ENCODE peak calls at places on chromosomes 1 and 21, in four cellular contexts. P is posterior cingulate gyrus, U is omental fat pad, O is adipocyte. X is an unnamed sample.

GRCh38 chr1:64871256-64871655 is 95.1 kb downstream of the JAK1 start:
- DNase-seq in P (no peak), O (no peak), U (no peak), X (no peak)

GRCh38 chr1:19758227-19758830 is 41.4 kb downstream of the TMCO4 start:
- DNase-seq in P (no peak), U (no peak), O (peak; percentile 44), X (no peak)

GRCh38 chr1:66341446-66342089 is 192.4 kb upstream of the SGIP1 start:
- DNase-seq in O (no peak), P (no peak), U (no peak), X (no peak)

GRCh38 chr1:25617626-25618432 is 1.2 kb downstream of the MAN1C1 start:
- DNase-seq in O (no peak), U (no peak), P (no peak), X (no peak)

GRCh38 chr1:56142301-56142700 is 437.1 kb downstream of the PLPP3 start:
- DNase-seq in P (no peak), O (no peak), U (no peak), X (no peak)

GRCh38 chr1:160097911-160098851 is at the start of gene IGSF8:
- DNase-seq in O (peak; percentile 93), P (peak; percentile 85), U (peak; percentile 73), X (peak; percentile 96)

GRCh38 chr1:18955442-18956188 is 861 bp downstream of the IFFO2 start:
- DNase-seq in U (no peak), O (peak; percentile 61), P (no peak), X (peak; percentile 75)

GRCh38 chr1:192311281-192311680 is 5.5 kb upstream of the RGS21 start:
- DNase-seq in U (no peak), P (no peak), O (peak; percentile 78), X (no peak)

GRCh38 chr1:229252228-229252984 is 18.5 kb upstream of the RAB4A start:
- DNase-seq in P (no peak), O (no peak), U (no peak), X (no peak)

GRCh38 chr1:20730690-20731056 is 1.8 kb downstream of the SH2D5 start:
- DNase-seq in U (no peak), P (no peak), O (no peak), X (no peak)

GRCh38 chr1:30920827-30921226 is 12.3 kb upstream of the SDC3 start:
- DNase-seq in U (no peak), O (peak; percentile 86), P (no peak), X (no peak)

GRCh38 chr21:17644186-17644585 is 31.5 kb upstream of the BTG3 start:
- DNase-seq in U (no peak), P (no peak), O (no peak), X (peak; percentile 2)

GRCh38 chr1:54679055-54679643 is 36.5 kb upstream of the TTC4 start:
- DNase-seq in U (no peak), O (no peak), P (no peak), X (no peak)

GRCh38 chr1:22930235-22930912 is 42.3 kb downstream of the LACTBL1 start:
- DNase-seq in O (peak; percentile 73), P (peak; percentile 40), U (no peak), X (no peak)

GRCh38 chr1:228839656-228840055 is 104.4 kb downstream of the RHOU start:
- DNase-seq in P (no peak), O (no peak), U (no peak), X (no peak)

GRCh38 chr1:219927298-219927955 is 930 bp downstream of the SLC30A10 start:
- DNase-seq in P (no peak), O (no peak), U (no peak), X (no peak)

GRCh38 chr1:151693057-151693651 is 23.4 kb downstream of the CELF3 start:
- DNase-seq in O (peak; percentile 51), U (no peak), P (no peak), X (peak; percentile 16)

GRCh38 chr1:180800945-180801344 is 111.8 kb upstream of the KIAA1614 start:
- DNase-seq in P (no peak), O (no peak), U (no peak), X (no peak)

GRCh38 chr1:172727956-172728603 is 69.2 kb downstream of the FASLG start:
- DNase-seq in O (no peak), U (no peak), P (no peak), X (peak; percentile 78)

GRCh38 chr1:58768971-58769808 is 14.7 kb downstream of the JUN start:
- DNase-seq in O (peak; percentile 93), U (peak; percentile 98), P (peak; percentile 62), X (peak; percentile 21)

GRCh38 chr1:174982971-174983689 is 16.6 kb upstream of the CACYBP start:
- DNase-seq in P (no peak), O (peak; percentile 83), U (no peak), X (peak; percentile 57)

GRCh38 chr1:83516369-83516768 is 482.6 kb downstream of the TTLL7 start:
- DNase-seq in U (no peak), O (peak; percentile 83), P (no peak), X (no peak)

GRCh38 chr21:28639742-28640141 is 352.9 kb downstream of the LTN1 start:
- DNase-seq in U (no peak), O (peak; percentile 74), P (no peak), X (no peak)

GRCh38 chr1:156248323-156248683 is 447 bp upstream of the PAQR6 start:
- DNase-seq in P (no peak), U (no peak), O (no peak), X (no peak)

GRCh38 chr1:34113887-34114286 is 51.1 kb downstream of the CSMD2 start:
- DNase-seq in U (no peak), P (no peak), O (peak; percentile 52), X (no peak)

GRCh38 chr21:46154155-46154954 is 1.0 kb downstream of the FTCD start:
- DNase-seq in P (peak; percentile 22), U (peak; percentile 17), O (no peak), X (no peak)

GRCh38 chr1:193971595-193971994 is 785.2 kb upstream of the B3GALT2 start:
- DNase-seq in P (no peak), U (no peak), O (peak; percentile 19), X (no peak)

GRCh38 chr1:66288048-66288447 is 245.9 kb upstream of the SGIP1 start:
- DNase-seq in P (no peak), O (no peak), U (no peak), X (no peak)

GRCh38 chr1:151137789-151138188 is 8.6 kb downstream of the SEMA6C start:
- DNase-seq in P (no peak), O (no peak), U (no peak), X (no peak)

GRCh38 chr1:100704473-100704872 is 15.1 kb upstream of the VCAM1 start:
- DNase-seq in U (no peak), P (no peak), O (no peak), X (no peak)

GRCh38 chr1:26166719-26167281 is 2.0 kb downstream of the C1orf232 start:
- DNase-seq in P (no peak), U (no peak), O (no peak), X (no peak)

GRCh38 chr1:106836708-106837107 is 219.8 kb upstream of the PRMT6 start:
- DNase-seq in O (no peak), P (no peak), U (no peak), X (no peak)

GRCh38 chr1:208242829-208243521 is 1.2 kb downstream of the PLXNA2 start:
- DNase-seq in P (no peak), O (peak; percentile 67), U (no peak), X (peak; percentile 9)

GRCh38 chr1:182721525-182721924 is 37.1 kb upstream of the RGS8 start:
- DNase-seq in O (no peak), U (no peak), P (no peak), X (no peak)

GRCh38 chr1:226634156-226634588 is 85.6 kb downstream of the STUM start:
- DNase-seq in O (peak; percentile 86), P (peak; percentile 74), U (peak; percentile 92), X (peak; percentile 83)

X was measured in CD4-positive, CD25-positive, alpha-beta regulatory T cell.